ENCODE peak calls at places on chromosomes 13 and 19, in ten cellular contexts. W is NCI-H1105 treated with DMSO at 0.1 percent for 48 hours; F is HEK293T; H is cardiac septum; A is IMR-90; Q is HTR-8/SVneo; T is MCF 10A; J is activated CD8-positive, alpha-beta T cell treated with anti-CD3 and anti-CD28 coated beads for 36 hours; G is hepatocyte; O is GM12864. C is an unnamed sample.

GRCh38 chr19:6224308-6224675 is 55.5 kb downstream of the MLLT1 start:
- DNase-seq in Q (no peak), F (no peak), O (no peak), T (no peak), H (no peak), A (no peak), W (no peak), J (no peak), G (no peak), C (no peak)

GRCh38 chr13:24627864-24628418 is 52.3 kb upstream of the ATP12A start:
- DNase-seq in H (peak), O (no peak), F (no peak), Q (no peak), T (no peak), W (no peak), J (no peak), G (no peak), A (no peak), C (no peak)

GRCh38 chr19:40512473-40513344 is 45.9 kb downstream of the SPTBN4 start:
- DNase-seq in W (peak), H (no peak), J (no peak), A (peak), T (no peak), F (no peak), G (peak), Q (no peak), O (no peak), C (no peak)

GRCh38 chr13:110258876-110259631 is 47.9 kb downstream of the COL4A1 start:
- DNase-seq in O (no peak), W (no peak), Q (no peak), A (no peak), T (peak), J (no peak), G (no peak), F (no peak), H (no peak), C (no peak)

GRCh38 chr19:4539697-4540581 is at the start of gene LRG1:
- DNase-seq in H (peak), T (peak), G (peak), Q (no peak), F (no peak), W (no peak), O (peak), A (no peak), J (peak), C (no peak)

GRCh38 chr13:79642596-79642995 is 161.6 kb downstream of the NDFIP2 start:
- DNase-seq in G (no peak), W (no peak), Q (no peak), T (no peak), F (no peak), A (no peak), O (no peak), J (no peak), H (no peak), C (no peak)

GRCh38 chr19:56258272-56258671 is 14.3 kb upstream of the EDDM13 start:
- DNase-seq in G (no peak), W (no peak), H (no peak), A (no peak), F (no peak), T (no peak), J (no peak), Q (no peak), O (no peak), C (no peak)

GRCh38 chr19:3275068-3275582 is 50.7 kb downstream of the CELF5 start:
- DNase-seq in W (peak), J (peak), T (no peak), H (no peak), F (peak), Q (peak), G (no peak), O (no peak), A (no peak), C (peak)

GRCh38 chr19:24073807-24074206 is 13.2 kb upstream of the ZNF254 start:
- DNase-seq in F (no peak), H (no peak), J (no peak), Q (no peak), O (no peak), G (no peak), W (no peak), T (peak), A (no peak), C (no peak)

GRCh38 chr19:41533691-41534090 is 42.3 kb upstream of the CEACAM21 start:
- DNase-seq in W (no peak), Q (no peak), F (no peak), H (no peak), G (no peak), T (no peak), A (no peak), J (no peak), O (no peak), C (no peak)

GRCh38 chr13:110680852-110681251 is 25.1 kb downstream of the CARS2 start:
- DNase-seq in G (no peak), W (no peak), Q (no peak), J (peak), T (peak), H (no peak), A (no peak), O (no peak), F (peak), C (no peak)

GRCh38 chr13:96089749-96090239 is at the start of gene HS6ST3:
- DNase-seq in Q (no peak), A (no peak), J (no peak), O (no peak), T (peak), F (peak), H (no peak), G (no peak), W (peak), C (peak)

GRCh38 chr13:44810067-44810840 is 179.0 kb downstream of the NUFIP1 start:
- DNase-seq in A (no peak), J (no peak), H (no peak), F (no peak), T (peak), G (peak), W (peak), O (no peak), Q (no peak), C (peak)

GRCh38 chr13:19085876-19086275 is 95.7 kb downstream of the TUBA3C start:
- DNase-seq in T (no peak), J (no peak), A (no peak), O (no peak), Q (no peak), F (no peak), H (no peak), G (no peak), W (no peak), C (no peak)

GRCh38 chr19:39252458-39252857 is 3.8 kb upstream of the IFNL4 start:
- DNase-seq in T (no peak), A (no peak), O (no peak), W (no peak), G (no peak), F (no peak), Q (no peak), H (no peak), J (no peak), C (no peak)

GRCh38 chr19:31902821-31903220 is 442.6 kb upstream of the ZNF507 start:
- DNase-seq in F (no peak), T (no peak), O (no peak), W (no peak), G (no peak), A (no peak), H (no peak), Q (no peak), J (no peak), C (no peak)

GRCh38 chr19:3281026-3281425 is 56.6 kb downstream of the CELF5 start:
- DNase-seq in T (no peak), H (no peak), F (no peak), W (no peak), Q (no peak), J (no peak), A (no peak), O (no peak), G (no peak), C (no peak)

GRCh38 chr13:84127597-84128128 is 245.4 kb upstream of the SLITRK1 start:
- DNase-seq in F (no peak), G (no peak), H (no peak), A (no peak), W (no peak), J (no peak), Q (no peak), T (no peak), O (no peak), C (no peak)

GRCh38 chr19:16303755-16304154 is 20.9 kb upstream of the KLF2 start:
- DNase-seq in J (no peak), G (no peak), O (no peak), F (no peak), W (no peak), H (no peak), A (no peak), T (no peak), Q (no peak), C (no peak)

GRCh38 chr13:38636756-38637155 is 50.1 kb upstream of the FREM2 start:
- DNase-seq in T (no peak), Q (no peak), H (no peak), F (no peak), O (no peak), W (peak), A (no peak), J (no peak), G (peak), C (peak)

GRCh38 chr19:5181331-5181730 is 159.3 kb downstream of the PTPRS start:
- DNase-seq in T (no peak), F (no peak), A (no peak), H (no peak), G (no peak), Q (no peak), J (no peak), O (no peak), W (no peak), C (no peak)

GRCh38 chr13:26074706-26075105 is 22.9 kb upstream of the SHISA2 start:
- DNase-seq in O (no peak), H (no peak), W (no peak), T (peak), J (no peak), F (no peak), G (peak), A (peak), Q (peak), C (no peak)

GRCh38 chr19:47699360-47699917 is 13.8 kb upstream of the EHD2 start:
- DNase-seq in W (no peak), H (no peak), J (peak), Q (peak), F (peak), G (peak), O (no peak), A (peak), T (peak), C (peak)

C was measured in NCI-H748 treated with DMSO at 0.1 percent for 48 hours.